ENCODE peak calls at places on chromosomes 1 and 21, in seven cellular contexts. E is A549, G is right lobe of liver, C is lower leg skin, R is ovary, X is breast epithelium, N is Peyer's patch. B is an unnamed sample.

GRCh38 chr1:60995093-60995492 is 87.3 kb upstream of the NFIA start:
- DNase-seq in X (no peak), R (no peak), C (no peak), E (no peak), G (no peak), N (no peak), B (no peak)

GRCh38 chr1:244087611-244088010 is 36.5 kb downstream of the ZBTB18 start:
- DNase-seq in X (no peak), G (no peak), E (no peak), C (no peak), N (no peak), R (no peak), B (no peak)

GRCh38 chr1:235831148-235831547 is 35.6 kb downstream of the LYST start:
- DNase-seq in X (no peak), G (no peak), N (no peak), E (no peak), C (no peak), R (no peak), B (no peak)

GRCh38 chr1:184497962-184498723 is 111.3 kb downstream of the C1orf21 start:
- DNase-seq in R (no peak), G (no peak), E (no peak), N (no peak), C (no peak), X (no peak), B (no peak)

GRCh38 chr1:189662190-189662589 is 815.5 kb downstream of the BRINP3 start:
- DNase-seq in G (no peak), E (no peak), X (no peak), R (no peak), N (no peak), C (no peak), B (no peak)

GRCh38 chr1:111747282-111747734 is 8.1 kb upstream of the INKA2 start:
- DNase-seq in E (peak), C (no peak), R (no peak), X (no peak), G (peak), N (peak), B (peak)

GRCh38 chr1:54326577-54327385 is 79.4 kb downstream of the SSBP3 start:
- DNase-seq in X (no peak), E (no peak), C (no peak), R (no peak), N (no peak), G (no peak), B (no peak)

GRCh38 chr1:63904826-63905225 is 131.0 kb downstream of the ROR1 start:
- DNase-seq in G (no peak), R (no peak), N (no peak), E (no peak), C (no peak), X (no peak), B (no peak)

GRCh38 chr1:163661386-163661785 is 339.6 kb downstream of the NUF2 start:
- DNase-seq in G (no peak), C (no peak), N (no peak), X (no peak), R (no peak), E (no peak), B (no peak)

GRCh38 chr1:65431111-65431705 is 10.7 kb downstream of the LEPR start:
- DNase-seq in C (no peak), E (no peak), G (no peak), X (no peak), R (no peak), N (no peak), B (peak)

GRCh38 chr1:101377436-101377835 is 140.6 kb downstream of the S1PR1 start:
- DNase-seq in N (no peak), X (no peak), G (no peak), C (no peak), E (no peak), R (no peak), B (no peak)

GRCh38 chr1:39861003-39861402 is 22.3 kb downstream of the TRIT1 start:
- DNase-seq in X (no peak), C (no peak), G (no peak), E (no peak), N (no peak), R (no peak), B (no peak)

GRCh38 chr1:155003766-155004351 is 1.3 kb downstream of the ZBTB7B start:
- DNase-seq in C (peak), R (peak), E (no peak), G (peak), N (peak), X (no peak), B (peak)

GRCh38 chr1:155002479-155003226 is at the start of gene ZBTB7B:
- DNase-seq in G (peak), C (peak), N (no peak), R (peak), X (no peak), E (no peak), B (peak)

GRCh38 chr1:155004352-155005075 is 1.9 kb downstream of the ZBTB7B start:
- DNase-seq in G (peak), N (no peak), C (peak), E (no peak), X (no peak), R (no peak), B (no peak)

GRCh38 chr1:155001688-155002474 is 721 bp upstream of the ZBTB7B start:
- DNase-seq in C (peak), G (peak), X (peak), N (peak), R (peak), E (peak), B (peak)

DNA sequence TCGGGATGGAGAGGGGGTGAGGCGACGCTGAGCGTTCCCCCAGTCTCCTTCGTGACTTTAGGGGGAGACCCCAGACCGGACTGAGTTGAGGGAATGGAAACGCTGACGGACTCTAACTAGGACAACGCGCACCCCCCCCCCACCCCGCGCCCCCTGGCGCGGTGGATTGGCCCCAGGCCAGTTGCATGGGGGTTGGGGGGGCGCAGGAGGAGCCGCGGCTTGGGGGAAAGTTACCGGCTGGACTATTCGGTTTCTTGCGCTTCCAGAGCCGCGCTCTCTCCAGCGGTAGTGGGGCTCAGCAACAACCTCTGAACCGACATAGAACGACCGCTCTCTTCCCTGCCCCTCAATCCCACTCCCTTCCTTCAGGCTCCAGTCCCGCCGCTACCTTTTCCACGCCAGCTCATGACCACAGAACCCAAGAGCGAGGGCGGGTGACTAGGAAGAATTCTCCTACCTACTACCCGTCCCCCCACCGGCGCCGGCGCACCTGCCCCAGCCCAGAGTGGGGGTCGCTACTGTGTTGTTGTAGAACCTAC is 694 bp downstream of the ZBTB7B start:
- DNase-seq in R (peak), G (peak), N (no peak), X (no peak), E (no peak), C (peak), B (peak)
- TF ChIP-seq POLR2A in R (no peak), G (no peak), N (peak), X (no peak), E (no peak), C (no peak), B (peak)

GRCh38 chr21:36429672-36430546 is 44.7 kb downstream of the CHAF1B start:
- DNase-seq in R (peak), G (peak), N (peak), X (no peak), E (peak), C (peak), B (peak)
- TF ChIP-seq POLR2A in R (peak), G (peak), N (no peak), X (no peak), E (peak), C (no peak), B (no peak)

GRCh38 chr1:161399257-161399998 is 31.8 kb upstream of the CFAP126 start:
- DNase-seq in E (peak), X (peak), N (peak), R (peak), G (peak), C (peak), B (peak)
- TF ChIP-seq POLR2A in E (peak), X (no peak), N (peak), R (peak), G (peak), C (no peak), B (peak)

GRCh38 chr1:7953850-7954609 is 7.5 kb upstream of the PARK7 start:
- DNase-seq in R (peak), G (peak), X (peak), C (peak), N (peak), E (peak), B (peak)
- TF ChIP-seq POLR2A in R (peak), G (peak), X (peak), C (no peak), N (peak), E (peak), B (peak)

GRCh38 chr1:46302091-46303037 is 1.1 kb downstream of the LRRC41 start:
- DNase-seq in E (no peak), G (peak), C (peak), N (peak), R (peak), X (peak), B (peak)
- TF ChIP-seq POLR2A in E (no peak), G (no peak), C (no peak), N (peak), R (no peak), X (no peak), B (peak)